ENCODE peak calls at places on chromosome 14, in nine cellular contexts. V is stimulated activated naive CD8-positive, alpha-beta T cell treated with anti-CD3 and anti-CD28 coated beads, Interleukin-15, Interleukin-2, amounts not matched to agents 100 U/mL and 50 U/mL, for 24 hours; P is foreskin fibroblast; K is RKO; Z is cerebellar cortex; A is mammary epithelial cell; D is mesendoderm; R is uterus; E is SHP77. F is an unnamed sample.

GRCh38 chr14:28823245-28823644 is 56.7 kb downstream of the FOXG1 start:
- DNase-seq in A (no peak), Z (no peak), V (no peak), P (no peak), K (no peak), R (no peak), E (no peak), D (no peak), F (no peak)

GRCh38 chr14:68819260-68819691 is 26.4 kb upstream of the ZFP36L1 start:
- DNase-seq in Z (peak), R (peak), A (peak), E (no peak), P (peak), D (peak), V (peak), K (peak), F (peak)

GRCh38 chr14:91068642-91069041 is 8.2 kb upstream of the RPS6KA5 start:
- DNase-seq in V (no peak), R (no peak), K (no peak), Z (no peak), D (no peak), P (no peak), E (no peak), A (no peak), F (no peak)

GRCh38 chr14:91311284-91311662 is 66.8 kb upstream of the GPR68 start:
- DNase-seq in V (peak), D (no peak), R (no peak), A (no peak), Z (no peak), E (no peak), K (no peak), P (no peak), F (no peak)

GRCh38 chr14:54672688-54673087 is 105.8 kb downstream of the SAMD4A start:
- DNase-seq in V (no peak), A (no peak), E (no peak), D (no peak), K (no peak), P (no peak), Z (no peak), R (no peak), F (no peak)

GRCh38 chr14:51302319-51303030 is 62.4 kb downstream of the TMX1 start:
- DNase-seq in R (no peak), D (no peak), V (no peak), A (no peak), Z (peak), P (peak), K (no peak), E (peak), F (peak)

GRCh38 chr14:25400607-25401206 is 350.8 kb upstream of the STXBP6 start:
- DNase-seq in D (peak), V (peak), P (peak), Z (peak), R (no peak), K (peak), E (peak), A (peak), F (peak)

GRCh38 chr14:26190644-26191043 is 407.2 kb downstream of the NOVA1 start:
- DNase-seq in K (peak), E (no peak), Z (no peak), P (peak), R (no peak), D (no peak), A (no peak), V (no peak), F (no peak)

GRCh38 chr14:40119321-40119720 is 687.1 kb upstream of the FBXO33 start:
- DNase-seq in R (no peak), Z (no peak), V (no peak), P (no peak), A (no peak), D (peak), E (no peak), K (no peak), F (no peak)

GRCh38 chr14:101065696-101066694 is 162.5 kb upstream of the RTL1 start:
- DNase-seq in A (no peak), V (no peak), E (no peak), K (no peak), Z (no peak), P (no peak), D (no peak), R (peak), F (no peak)

F was measured in EH.